ENCODE peak calls at places on chromosomes 5 and 9, in ten cellular contexts. S, M, I, Y, A, T, V, K, O and Q are unnamed samples.

GRCh38 chr9:129568560-129569505 is 52.1 kb downstream of the C9orf50 start:
- DNase-seq in V (no peak), M (no peak), O (peak), S (no peak), T (peak), A (no peak), K (no peak), Y (no peak), I (peak), Q (peak)

GRCh38 chr5:150541895-150542294 is 34.0 kb downstream of the NDST1 start:
- DNase-seq in V (no peak), S (no peak), T (no peak), Y (no peak), K (no peak), O (no peak), A (peak), I (no peak), M (no peak), Q (no peak)

GRCh38 chr5:69242215-69242927 is 7.7 kb downstream of the CDK7 start:
- DNase-seq in S (no peak), O (no peak), Y (no peak), A (no peak), K (no peak), M (no peak), T (no peak), V (no peak), I (no peak), Q (no peak)

GRCh38 chr9:68416891-68417570 is 60.6 kb downstream of the PGM5 start:
- DNase-seq in K (no peak), M (peak), T (no peak), V (no peak), S (no peak), O (no peak), A (no peak), I (no peak), Y (no peak), Q (no peak)

GRCh38 chr9:121498150-121498486 is 1.5 kb downstream of the GGTA1 start:
- DNase-seq in Y (peak), K (no peak), M (peak), I (peak), T (peak), A (peak), S (peak), O (peak), V (no peak), Q (no peak)

GRCh38 chr5:176474476-176474875 is 26.3 kb downstream of the FAF2 start:
- DNase-seq in A (peak), V (no peak), Y (no peak), O (no peak), K (no peak), S (no peak), T (no peak), M (no peak), I (no peak), Q (no peak)

GRCh38 chr5:96433066-96433447 is at the start of gene PCSK1:
- DNase-seq in M (no peak), O (no peak), S (no peak), Y (no peak), V (no peak), A (no peak), K (no peak), T (no peak), I (no peak), Q (no peak)

GRCh38 chr5:180521101-180521500 is 26.9 kb downstream of the CNOT6 start:
- DNase-seq in S (no peak), O (no peak), I (no peak), K (no peak), A (no peak), Y (no peak), M (no peak), T (no peak), V (no peak), Q (no peak)

GRCh38 chr9:29514336-29514735 is 1941.1 kb upstream of the C9orf72 start:
- DNase-seq in I (no peak), V (no peak), K (no peak), Y (no peak), S (no peak), A (peak), O (no peak), T (no peak), M (no peak), Q (no peak)

GRCh38 chr5:137122075-137122474 is 377.1 kb downstream of the SPOCK1 start:
- DNase-seq in A (no peak), I (no peak), M (no peak), Y (no peak), S (no peak), O (no peak), K (no peak), V (no peak), T (no peak), Q (no peak)

GRCh38 chr9:90801175-90801506 is 478 bp upstream of the SYK start:
- DNase-seq in K (no peak), A (no peak), M (no peak), Y (no peak), I (no peak), T (no peak), S (no peak), O (no peak), V (no peak), Q (no peak)

GRCh38 chr5:87340716-87341115 is 72.0 kb downstream of the CCNH start:
- DNase-seq in Y (peak), T (no peak), O (no peak), A (no peak), S (peak), M (no peak), V (no peak), K (no peak), I (no peak), Q (no peak)

GRCh38 chr5:74953961-74954720 is 88.0 kb upstream of the FAM169A start:
- DNase-seq in V (no peak), A (peak), K (no peak), Y (no peak), I (no peak), S (peak), T (no peak), O (no peak), M (no peak), Q (no peak)

GRCh38 chr5:126937796-126938195 is 92.6 kb downstream of the MARCHF3 start:
- DNase-seq in Y (no peak), A (no peak), O (no peak), I (no peak), M (no peak), K (no peak), V (no peak), S (peak), T (no peak), Q (no peak)

GRCh38 chr5:57442080-57442839 is 40.4 kb downstream of the ACTBL2 start:
- DNase-seq in T (no peak), M (peak), K (no peak), O (no peak), I (no peak), V (no peak), Y (no peak), A (peak), S (peak), Q (no peak)

GRCh38 chr9:137669261-137669672 is 50.5 kb downstream of the EHMT1 start:
- DNase-seq in S (no peak), O (no peak), K (no peak), A (no peak), V (no peak), T (no peak), I (no peak), Y (no peak), M (peak), Q (no peak)

GRCh38 chr5:1950708-1951103 is 68.0 kb upstream of the IRX4 start:
- DNase-seq in M (no peak), K (no peak), I (no peak), V (no peak), S (no peak), Y (no peak), O (no peak), T (no peak), A (no peak), Q (no peak)

GRCh38 chr5:58440882-58441281 is 19.0 kb downstream of the PLK2 start:
- DNase-seq in O (no peak), A (no peak), T (no peak), M (no peak), V (no peak), I (no peak), K (no peak), Y (no peak), S (no peak), Q (no peak)

GRCh38 chr9:130857864-130858730 is 23.0 kb downstream of the ABL1 start:
- DNase-seq in S (peak), I (no peak), M (no peak), T (no peak), V (peak), Y (no peak), K (no peak), O (no peak), A (peak), Q (no peak)

GRCh38 chr9:26458054-26458453 is 434.5 kb downstream of the CAAP1 start:
- DNase-seq in K (no peak), A (no peak), V (no peak), T (no peak), S (no peak), Y (no peak), I (no peak), M (no peak), O (no peak), Q (no peak)

GRCh38 chr5:54541823-54542783 is 24.5 kb downstream of the SNX18 start:
- DNase-seq in K (no peak), A (no peak), I (no peak), V (no peak), T (no peak), O (no peak), S (no peak), Y (no peak), M (no peak), Q (no peak)

GRCh38 chr9:13502503-13502902 is 223.0 kb upstream of the MPDZ start:
- DNase-seq in Y (no peak), M (no peak), A (no peak), V (no peak), T (no peak), O (no peak), K (no peak), I (no peak), S (no peak), Q (no peak)

GRCh38 chr9:91659529-91660294 is 236.1 kb upstream of the NFIL3 start:
- DNase-seq in S (peak), A (peak), O (no peak), Y (no peak), T (no peak), V (no peak), M (peak), K (no peak), I (no peak), Q (no peak)

GRCh38 chr5:35436441-35437057 is 181.1 kb upstream of the SPEF2 start:
- DNase-seq in I (no peak), V (no peak), O (no peak), T (no peak), Y (no peak), A (peak), S (peak), K (peak), M (peak), Q (no peak)

GRCh38 chr9:133995012-133995896 is 3.1 kb upstream of the VAV2 start:
- DNase-seq in K (no peak), M (peak), Y (no peak), S (no peak), A (no peak), T (no peak), V (no peak), I (no peak), O (no peak), Q (no peak)

GRCh38 chr9:9003184-9003583 is 1203.6 kb upstream of the DMAC1 start:
- DNase-seq in S (peak), A (peak), V (no peak), M (peak), O (no peak), K (no peak), I (no peak), Y (no peak), T (no peak), Q (no peak)

GRCh38 chr5:107213025-107213424 is 457.7 kb downstream of the EFNA5 start:
- DNase-seq in M (peak), O (no peak), S (no peak), A (no peak), K (no peak), I (no peak), V (no peak), Y (no peak), T (no peak), Q (no peak)

GRCh38 chr5:38382898-38383297 is 124.5 kb downstream of the EGFLAM start:
- DNase-seq in Y (peak), V (no peak), I (peak), S (peak), O (peak), T (peak), K (peak), A (peak), M (peak), Q (peak)

GRCh38 chr9:18472435-18472834 is 1.5 kb upstream of the ADAMTSL1 start:
- DNase-seq in K (no peak), S (no peak), T (no peak), I (no peak), Y (no peak), O (no peak), V (no peak), M (no peak), A (no peak), Q (no peak)

GRCh38 chr5:143968071-143968878 is 156.3 kb downstream of the HMHB1 start:
- DNase-seq in M (peak), O (no peak), K (no peak), S (peak), V (no peak), T (no peak), Y (peak), A (peak), I (no peak), Q (no peak)

GRCh38 chr9:103301051-103301450 is 305.9 kb downstream of the CYLC2 start:
- DNase-seq in A (no peak), V (no peak), S (no peak), M (no peak), T (no peak), O (no peak), K (no peak), I (no peak), Y (no peak), Q (no peak)

GRCh38 chr5:150120617-150121447 is 34.5 kb upstream of the CSF1R start:
- DNase-seq in M (no peak), Y (no peak), V (no peak), T (no peak), I (no peak), S (no peak), K (no peak), O (no peak), A (no peak), Q (no peak)

GRCh38 chr9:124697326-124698200 is 73.5 kb downstream of the NR6A1 start:
- DNase-seq in S (peak), V (no peak), K (no peak), O (no peak), I (no peak), M (no peak), T (no peak), A (peak), Y (no peak), Q (no peak)

GRCh38 chr5:59540366-59540765 is 353.2 kb downstream of the PDE4D start:
- DNase-seq in O (no peak), S (no peak), M (no peak), K (no peak), I (no peak), T (no peak), Y (no peak), V (no peak), A (no peak), Q (no peak)